ENCODE peak calls at places on chromosome 3, in ten cellular contexts. W, V, Z, E, F, N, J, X, T and S are unnamed samples.
A peak's percentile ranks its signal among the peaks of the same experiment; 100 is the strongest.

GRCh38 chr3:60154011-60154410 is 1097.2 kb downstream of the FHIT start:
- DNase-seq in X (no peak), N (no peak), Z (no peak), E (no peak), J (no peak), T (no peak), W (no peak), F (no peak), V (no peak), S (no peak)

GRCh38 chr3:42351221-42351620 is 59.2 kb downstream of the LYZL4 start:
- DNase-seq in T (no peak), E (no peak), J (no peak), W (peak; percentile 4), F (no peak), N (no peak), X (no peak), V (no peak), Z (no peak), S (no peak)

GRCh38 chr3:114775395-114775794 is 371.7 kb downstream of the ZBTB20 start:
- DNase-seq in W (peak; percentile 29), X (no peak), V (no peak), F (no peak), J (no peak), Z (no peak), T (no peak), N (no peak), E (no peak), S (no peak)

GRCh38 chr3:37387462-37387861 is 213.1 kb upstream of the LRRFIP2 start:
- DNase-seq in E (no peak), T (no peak), J (no peak), Z (no peak), N (no peak), F (no peak), V (no peak), W (no peak), X (no peak), S (no peak)

GRCh38 chr3:58349792-58350626 is 17.3 kb downstream of the PXK start:
- DNase-seq in W (no peak), N (peak; percentile 72), X (no peak), Z (no peak), E (no peak), J (no peak), F (no peak), V (no peak), T (peak; percentile 15), S (no peak)

GRCh38 chr3:11548721-11549131 is 95.0 kb downstream of the VGLL4 start:
- DNase-seq in E (no peak), W (peak; percentile 73), T (peak; percentile 75), X (no peak), F (no peak), J (no peak), Z (no peak), V (no peak), N (no peak), S (no peak)

GRCh38 chr3:187368765-187369450 is 723 bp downstream of the RTP4 start:
- DNase-seq in T (no peak), Z (no peak), F (no peak), W (no peak), J (no peak), N (no peak), X (peak; percentile 71), V (no peak), E (no peak), S (no peak)

GRCh38 chr3:15528881-15529537 is 7.5 kb upstream of the COLQ start:
- DNase-seq in F (no peak), T (no peak), X (no peak), J (no peak), E (peak; percentile 62), V (no peak), W (no peak), N (no peak), Z (no peak), S (no peak)

GRCh38 chr3:141360888-141361598 is 7.3 kb upstream of the ZBTB38 start:
- DNase-seq in V (peak; percentile 35), E (peak; percentile 32), F (no peak), X (peak; percentile 70), N (peak; percentile 11), W (peak; percentile 90), J (peak; percentile 95), T (peak; percentile 59), Z (no peak), S (no peak)

GRCh38 chr3:79369306-79369705 is 398.5 kb downstream of the ROBO1 start:
- DNase-seq in J (no peak), V (no peak), N (no peak), E (no peak), W (peak; percentile 43), T (no peak), F (no peak), Z (no peak), X (no peak), S (no peak)

GRCh38 chr3:72345237-72345878 is 502.9 kb downstream of the SHQ1 start:
- DNase-seq in W (no peak), V (no peak), F (no peak), E (no peak), N (no peak), Z (no peak), J (no peak), X (peak; percentile 42), T (no peak), S (no peak)

GRCh38 chr3:112378989-112379692 is 46.2 kb downstream of the CD200 start:
- DNase-seq in W (peak; percentile 92), F (no peak), X (peak; percentile 97), Z (no peak), N (peak; percentile 74), T (no peak), E (peak; percentile 65), V (no peak), J (no peak), S (no peak)

GRCh38 chr3:46674031-46674592 is 19.4 kb downstream of the ALS2CL start:
- DNase-seq in F (no peak), Z (peak; percentile 21), V (no peak), E (no peak), X (no peak), J (no peak), T (no peak), W (no peak), N (no peak), S (no peak)

GRCh38 chr3:150184426-150185071 is 213.9 kb upstream of the PFN2 start:
- DNase-seq in N (no peak), W (peak; percentile 11), V (no peak), T (no peak), Z (no peak), J (peak; percentile 36), X (peak; percentile 8), F (no peak), E (no peak), S (no peak)

DNA sequence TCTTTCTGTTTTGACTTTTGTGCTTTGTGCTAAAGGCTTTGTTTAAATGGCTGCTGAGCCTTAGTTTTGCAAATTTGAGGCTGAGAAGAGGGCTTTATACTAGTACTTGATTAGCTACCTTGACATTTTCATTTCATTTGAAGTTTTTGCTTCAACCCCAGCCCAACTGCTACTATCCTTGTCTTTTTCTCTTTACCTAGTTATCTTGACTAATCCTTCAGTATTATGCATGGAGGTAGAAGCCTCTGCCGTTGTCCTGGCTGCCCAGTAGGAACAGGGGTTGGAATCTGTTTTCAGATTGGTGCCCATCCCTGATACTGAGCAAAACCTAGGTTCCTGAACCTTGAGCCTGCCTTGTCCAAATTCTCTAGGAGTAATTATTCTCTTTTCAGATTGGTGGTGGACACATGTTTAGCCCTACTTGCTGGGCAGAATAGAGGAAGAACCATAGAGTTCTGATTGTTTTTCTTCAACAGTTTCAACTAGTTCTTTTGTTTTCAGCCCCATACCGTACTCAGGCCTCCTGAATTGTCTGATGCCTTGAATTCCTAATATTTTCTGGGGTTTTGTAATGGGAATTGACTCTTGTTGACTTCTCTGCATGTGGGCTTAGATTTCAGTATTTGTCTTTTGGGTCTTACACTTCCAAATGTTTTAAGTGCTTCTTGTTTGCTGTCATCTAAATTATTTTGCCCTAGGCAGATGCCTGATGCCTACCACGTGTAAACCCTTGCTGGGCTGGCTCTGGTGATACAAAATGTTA is 143.2 kb downstream of the DOCK3 start:
- DNase-seq in J (no peak), F (no peak), T (no peak), N (no peak), E (no peak), Z (no peak), X (no peak), V (peak; percentile 83), W (no peak), S (peak; percentile 39)
- H3K4me1 ChIP-seq in J (no peaks in the 10 kb centered on the region), F (no peaks in the 10 kb centered on the region), T (peaks cover 51% of the 10 kb centered on the region), N (peaks cover 26% of the 10 kb centered on the region), E (peaks cover 2% of the 10 kb centered on the region), Z (no peaks in the 10 kb centered on the region), X (no peaks in the 10 kb centered on the region), V (peaks cover 5% of the 10 kb centered on the region), W (no peaks in the 10 kb centered on the region), S (peaks cover 20% of the 10 kb centered on the region)

GRCh38 chr3:151940481-151940880 is 67.0 kb downstream of the SUCNR1 start:
- DNase-seq in Z (no peak), X (no peak), F (no peak), T (no peak), V (no peak), E (no peak), W (no peak), J (no peak), N (no peak), S (no peak)
- H3K9me3 ChIP-seq in Z (no peaks in the 10 kb centered on the region), X (no peaks in the 10 kb centered on the region), F (no peaks in the 10 kb centered on the region), T (no peaks in the 10 kb centered on the region), V (no peaks in the 10 kb centered on the region), E (no peaks in the 10 kb centered on the region), W (no peaks in the 10 kb centered on the region), J (no peaks in the 10 kb centered on the region), N (no peaks in the 10 kb centered on the region), S (no peaks in the 10 kb centered on the region)

DNA sequence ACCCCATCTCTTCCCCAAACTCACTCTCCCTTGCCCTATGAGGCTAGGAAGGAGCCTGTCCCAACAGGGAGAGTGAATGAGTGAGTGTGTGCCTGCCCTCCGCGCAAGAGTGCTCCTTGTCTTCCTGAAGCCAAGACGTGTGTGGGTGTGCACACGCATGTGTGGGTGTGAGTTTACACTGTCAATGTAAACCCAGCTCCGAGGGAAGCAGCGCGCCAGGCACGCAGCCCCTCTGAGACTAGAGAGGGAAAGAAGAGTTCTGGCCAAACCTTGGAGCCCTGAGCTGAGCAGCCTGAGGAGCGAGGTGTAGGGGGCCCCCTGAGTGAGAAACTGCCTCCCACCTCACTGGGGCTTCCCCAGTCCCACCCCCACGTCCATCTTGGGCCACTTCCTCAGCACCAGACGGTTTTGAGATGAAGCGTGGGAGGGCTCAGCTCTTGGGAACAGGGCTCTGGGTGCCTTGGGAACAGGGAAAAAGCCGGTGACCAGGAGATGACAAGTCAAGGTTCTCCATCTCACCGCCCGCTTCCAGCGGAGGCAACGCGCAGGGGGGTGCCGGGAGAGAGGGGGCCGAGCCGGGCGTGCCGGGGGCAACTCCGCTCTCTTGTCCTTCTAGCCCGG is 5.1 kb downstream of the MECOM start:
- DNase-seq in J (no peak), N (no peak), X (no peak), F (no peak), Z (no peak), W (peak; percentile 35), V (no peak), T (no peak), E (peak; percentile 42), S (peak; percentile 53)
- H3K4me3 ChIP-seq in J (no peak overlapping the region), N (peak overlapping the region; percentile 11), X (no peak overlapping the region), F (no peak overlapping the region), Z (peak overlapping the region; percentile 36), W (no peak overlapping the region), V (peak overlapping the region; percentile 36), T (no peak overlapping the region), E (no peak overlapping the region), S (peak overlapping the region; percentile 13)

DNA sequence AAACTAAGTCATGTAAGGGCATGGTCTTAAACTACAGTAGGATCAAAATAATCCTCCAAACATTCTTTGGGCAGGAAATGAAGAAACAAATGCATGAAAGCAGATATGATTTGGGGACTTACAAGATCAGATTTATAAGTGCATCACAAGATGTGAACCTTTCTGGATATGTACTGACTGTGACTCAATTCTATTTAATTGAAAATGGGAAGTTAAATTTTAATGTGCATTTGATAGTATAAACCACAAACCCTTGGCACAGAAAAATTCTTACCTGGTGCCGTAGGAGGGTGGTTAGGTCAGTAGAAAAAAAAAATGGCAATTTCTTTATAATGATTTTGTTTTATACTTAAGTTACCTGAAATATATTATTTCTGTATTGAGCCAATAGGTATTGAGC is 262.5 kb upstream of the TGFBR2 start:
- DNase-seq in Z (no peak), E (no peak), J (no peak), W (no peak), T (no peak), F (no peak), V (no peak), N (no peak), X (no peak), S (no peak)
- H3K4me1 ChIP-seq in Z (peaks cover 17% of the 10 kb centered on the region), E (no peaks in the 10 kb centered on the region), J (peaks cover 66% of the 10 kb centered on the region), W (peaks cover 10% of the 10 kb centered on the region), T (peaks cover 28% of the 10 kb centered on the region), F (no peaks in the 10 kb centered on the region), V (no peaks in the 10 kb centered on the region), N (no peaks in the 10 kb centered on the region), X (peaks cover 69% of the 10 kb centered on the region), S (peaks cover 7% of the 10 kb centered on the region)